ENCODE peak calls at places on chromosomes 1 and 21, in eight cellular contexts. M is MM.1S, K is cardiac muscle cell, G is lower lobe of right lung, B is left lung, R is body of pancreas, C is pancreas, U is hepatocyte. W is an unnamed sample.

GRCh38 chr1:44808063-44808937 is at the start of gene BTBD19:
- DNase-seq in M (no peak), K (peak; percentile 63), G (peak; percentile 77), B (peak; percentile 91), R (peak; percentile 82), C (peak; percentile 71), U (peak; percentile 95), W (peak; percentile 70)

GRCh38 chr21:38343691-38344090 is 86.9 kb downstream of the KCNJ15 start:
- DNase-seq in M (no peak), K (no peak), G (peak; percentile 76), B (no peak), R (peak; percentile 78), C (peak; percentile 75), U (peak; percentile 39), W (no peak)

GRCh38 chr1:221715321-221716169 is 26.3 kb downstream of the DUSP10 start:
- DNase-seq in M (no peak), K (no peak), G (no peak), B (no peak), R (peak; percentile 49), C (peak; percentile 49), U (peak; percentile 47), W (no peak)

GRCh38 chr1:16921391-16922185 is at the start of gene CROCC:
- DNase-seq in M (no peak), K (peak; percentile 66), G (peak; percentile 48), B (peak; percentile 81), R (peak; percentile 87), C (peak; percentile 76), U (peak; percentile 57), W (no peak)

GRCh38 chr1:22832414-22832786 is 121.8 kb downstream of the EPHB2 start:
- DNase-seq in M (no peak), K (no peak), G (no peak), B (no peak), R (no peak), C (no peak), U (no peak), W (no peak)

GRCh38 chr1:214549604-214550338 is 1.6 kb downstream of the PTPN14 start:
- DNase-seq in M (no peak), K (no peak), G (no peak), B (no peak), R (no peak), C (no peak), U (peak; percentile 55), W (no peak)

GRCh38 chr1:198686069-198686728 is 47.4 kb downstream of the PTPRC start:
- DNase-seq in M (peak; percentile 52), K (no peak), G (no peak), B (no peak), R (no peak), C (no peak), U (peak; percentile 19), W (no peak)

GRCh38 chr21:15063081-15063820 is 1.5 kb downstream of the NRIP1 start:
- DNase-seq in M (peak; percentile 4), K (peak; percentile 37), G (no peak), B (no peak), R (no peak), C (no peak), U (peak; percentile 24), W (peak; percentile 37)

GRCh38 chr1:202343652-202344349 is 2.1 kb upstream of the UBE2T start:
- DNase-seq in M (peak; percentile 81), K (peak; percentile 70), G (no peak), B (no peak), R (no peak), C (no peak), U (peak; percentile 76), W (no peak)

GRCh38 chr1:62687421-62687902 is 724 bp downstream of the DOCK7 start:
- DNase-seq in M (peak; percentile 35), K (peak; percentile 79), G (no peak), B (no peak), R (peak; percentile 21), C (peak; percentile 13), U (peak; percentile 58), W (peak; percentile 47)

DNA sequence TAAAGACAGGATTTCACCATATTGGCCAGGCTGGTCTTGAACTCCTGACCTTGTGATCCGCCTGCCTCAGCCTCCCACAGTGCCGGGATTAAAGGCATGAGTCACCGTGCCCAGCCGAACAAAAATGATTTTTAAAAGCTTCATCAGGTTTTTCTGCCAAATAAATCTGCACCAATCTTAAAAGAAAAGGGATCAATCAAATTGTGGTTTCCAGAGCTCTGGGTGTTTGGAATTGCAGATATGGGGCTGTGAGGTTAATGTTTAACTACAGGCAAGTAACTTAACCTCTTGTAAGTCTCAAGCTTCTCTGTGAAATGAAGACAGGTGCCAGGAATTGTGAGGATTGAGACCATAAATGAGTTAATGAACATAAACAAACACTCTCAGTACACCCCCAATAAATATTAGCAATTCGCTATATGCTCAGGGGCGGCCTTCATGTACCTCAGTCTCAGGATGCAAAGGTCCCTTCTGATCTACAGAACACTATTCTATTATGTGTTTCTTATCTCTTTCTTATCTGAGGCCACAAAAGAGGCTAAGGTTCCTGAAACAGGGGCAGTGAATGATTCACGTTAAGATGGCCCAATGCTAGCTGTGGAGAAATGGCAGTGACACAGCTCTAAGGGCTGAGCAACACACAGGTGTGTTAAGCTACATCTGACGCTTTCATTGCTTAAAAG is 7.1 kb upstream of the GNPAT start:
- DNase-seq in M (no peak), K (no peak), G (no peak), B (peak; percentile 15), R (peak; percentile 67), C (peak; percentile 57), U (peak; percentile 72), W (peak; percentile 56)
- H3K4me1 ChIP-seq in M (no peaks in the 10 kb centered on the region), K (no peaks in the 10 kb centered on the region), G (peaks cover 4% of the 10 kb centered on the region), B (peaks cover 15% of the 10 kb centered on the region), R (peaks cover 59% of the 10 kb centered on the region), C (peaks cover 19% of the 10 kb centered on the region), U (peaks cover 33% of the 10 kb centered on the region), W (peaks cover 21% of the 10 kb centered on the region)

GRCh38 chr1:13512472-13512871 is 1.3 kb downstream of the LRRC38 start:
- DNase-seq in M (no peak), K (no peak), G (no peak), B (no peak), R (no peak), C (no peak), U (no peak), W (no peak)

GRCh38 chr1:13516606-13517005 is 2.8 kb upstream of the LRRC38 start:
- DNase-seq in M (no peak), K (no peak), G (no peak), B (no peak), R (no peak), C (no peak), U (no peak), W (no peak)

GRCh38 chr1:13517193-13517812 is 3.5 kb upstream of the LRRC38 start:
- DNase-seq in M (no peak), K (peak; percentile 60), G (no peak), B (no peak), R (no peak), C (no peak), U (peak; percentile 49), W (peak; percentile 20)

GRCh38 chr1:13513063-13513884 is 529 bp downstream of the LRRC38 start:
- DNase-seq in M (no peak), K (peak; percentile 19), G (no peak), B (no peak), R (no peak), C (no peak), U (no peak), W (no peak)

DNA sequence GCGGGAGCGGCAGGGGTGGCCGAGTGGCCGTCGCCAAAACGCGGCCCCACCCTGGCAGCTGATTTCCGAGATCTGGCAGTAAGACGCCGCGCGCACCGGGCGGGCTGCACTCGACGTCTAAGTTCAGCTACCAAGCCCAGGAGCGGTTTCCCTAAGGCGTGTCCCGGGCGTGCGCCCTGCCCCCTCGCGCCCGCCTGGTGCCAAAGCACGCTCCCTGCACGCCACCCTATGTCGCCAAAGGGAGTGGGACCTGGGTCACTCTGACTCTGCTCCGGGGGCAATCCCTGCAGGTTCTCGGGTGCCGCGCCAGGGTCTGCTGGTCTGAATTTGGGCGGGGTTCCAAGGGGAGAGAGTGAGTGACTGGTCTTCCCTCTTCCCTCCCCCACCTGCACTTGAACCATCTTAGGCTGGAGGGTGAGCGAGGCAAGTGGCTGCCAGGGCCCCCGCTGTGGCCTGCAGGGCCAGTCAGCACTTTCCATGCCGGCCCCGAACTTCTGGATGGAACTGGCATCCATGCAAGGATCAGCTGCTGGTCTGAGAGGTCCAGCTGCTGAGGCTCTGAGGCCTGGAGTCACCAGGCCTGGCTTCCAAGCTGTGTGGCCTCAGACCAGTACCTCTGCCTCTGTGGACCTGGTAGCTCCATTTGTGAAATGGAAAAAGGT is at the start of gene LRRC38:
- DNase-seq in M (peak; percentile 56), K (peak; percentile 23), G (no peak), B (peak; percentile 81), R (no peak), C (no peak), U (peak; percentile 51), W (peak; percentile 27)
- TF ChIP-seq CTCF in M (peak; percentile 42), K (no peak), G (no peak), B (no peak), R (no peak), C (no peak), U (peak; percentile 20), W (no peak)

GRCh38 chr21:26923986-26924385 is 42.9 kb downstream of the ADAMTS5 start:
- DNase-seq in M (no peak), K (no peak), G (no peak), B (peak; percentile 29), R (no peak), C (no peak), U (no peak), W (no peak)

GRCh38 chr21:26916799-26917198 is 50.1 kb downstream of the ADAMTS5 start:
- DNase-seq in M (no peak), K (no peak), G (no peak), B (no peak), R (no peak), C (no peak), U (no peak), W (no peak)

GRCh38 chr21:26920055-26920454 is 46.8 kb downstream of the ADAMTS5 start:
- DNase-seq in M (no peak), K (no peak), G (no peak), B (no peak), R (no peak), C (peak; percentile 9), U (no peak), W (no peak)

DNA sequence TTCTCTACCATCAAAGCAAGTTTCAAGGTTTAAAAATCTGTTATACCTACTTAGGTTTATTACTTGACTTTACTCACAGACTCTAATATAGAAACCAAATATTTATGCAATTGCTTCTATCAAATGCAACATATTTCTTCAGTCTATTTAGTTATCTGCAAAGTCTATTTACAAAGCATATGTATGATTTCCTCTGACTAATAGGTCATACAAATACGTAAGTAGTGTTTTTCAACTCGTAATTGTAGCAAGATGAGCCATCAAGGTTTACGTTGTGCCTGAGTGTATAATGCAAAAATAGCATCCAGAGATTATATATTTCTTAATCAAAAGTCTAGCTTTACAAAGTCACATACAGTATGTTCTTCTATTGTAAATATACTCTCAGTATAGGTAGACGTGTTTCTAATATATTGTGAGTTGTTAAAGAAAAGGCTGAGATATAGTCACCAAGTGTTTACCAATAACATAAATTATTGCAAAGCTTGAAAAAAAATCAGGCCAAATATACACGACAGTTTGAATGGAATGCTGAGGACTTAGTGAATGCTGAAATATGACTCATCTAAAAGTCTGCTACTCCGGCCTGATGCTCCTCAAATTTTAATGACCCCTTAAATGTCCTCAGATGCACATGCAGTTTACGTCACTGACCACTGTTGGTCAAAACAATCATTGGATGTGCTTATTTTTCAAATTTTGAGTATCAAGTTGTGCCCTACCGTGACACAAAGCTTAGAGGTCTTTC is 48.4 kb downstream of the ADAMTS5 start:
- DNase-seq in M (no peak), K (no peak), G (no peak), B (no peak), R (no peak), C (no peak), U (no peak), W (no peak)
- H3K9me3 ChIP-seq in M (no peaks in the 10 kb centered on the region), K (no peaks in the 10 kb centered on the region), G (no peaks in the 10 kb centered on the region), B (no peaks in the 10 kb centered on the region), R (peaks cover 5% of the 10 kb centered on the region), C (no peaks in the 10 kb centered on the region), U (no peaks in the 10 kb centered on the region), W (no peaks in the 10 kb centered on the region)

GRCh38 chr1:9629445-9630201 is 21.9 kb upstream of the PIK3CD start:
- DNase-seq in M (no peak), K (no peak), G (peak; percentile 85), B (peak; percentile 95), R (no peak), C (no peak), U (no peak), W (peak; percentile 50)
- H3K4me1 ChIP-seq in M (peaks cover 18% of the 10 kb centered on the region), K (no peaks in the 10 kb centered on the region), G (peaks cover 27% of the 10 kb centered on the region), B (peaks cover 61% of the 10 kb centered on the region), R (no peaks in the 10 kb centered on the region), C (no peaks in the 10 kb centered on the region), U (no peaks in the 10 kb centered on the region), W (no peaks in the 10 kb centered on the region)